ENCODE peak calls at places on chromosomes 16 and 17, in six cellular contexts. K is WTC11, G is A549, B is H1, Z is endothelial cell of umbilical vein, U is HepG2. T is an unnamed sample.

GRCh38 chr17:350706-351435 is 1.7 kb downstream of the RPH3AL start:
- DNase-seq in K (no peak), G (peak), B (no peak), Z (peak), U (peak), T (no peak)

GRCh38 chr16:17843905-17844304 is 373.1 kb upstream of the XYLT1 start:
- DNase-seq in K (no peak), G (no peak), B (no peak), Z (no peak), U (no peak), T (no peak)

GRCh38 chr16:4915226-4915761 is 21.7 kb downstream of the PPL start:
- DNase-seq in K (no peak), G (no peak), B (no peak), Z (no peak), U (peak), T (no peak)

GRCh38 chr17:82963104-82963950 is 116.1 kb upstream of the METRNL start:
- DNase-seq in K (peak), G (no peak), B (peak), Z (peak), U (no peak), T (no peak)

GRCh38 chr16:80725566-80726162 is 78.7 kb downstream of the CDYL2 start:
- DNase-seq in K (no peak), G (no peak), B (no peak), Z (no peak), U (no peak), T (no peak)

GRCh38 chr17:55743103-55743679 is 7.7 kb upstream of the PCTP start:
- DNase-seq in K (no peak), G (peak), B (no peak), Z (peak), U (peak), T (peak)

GRCh38 chr17:74840989-74841666 is 18.6 kb downstream of the GRIN2C start:
- DNase-seq in K (no peak), G (no peak), B (no peak), Z (no peak), U (peak), T (peak)

GRCh38 chr17:82164853-82165252 is 47.8 kb downstream of the CCDC57 start:
- DNase-seq in K (no peak), G (no peak), B (no peak), Z (no peak), U (no peak), T (no peak)

GRCh38 chr16:19879241-19879792 is 5.3 kb downstream of the GPRC5B start:
- DNase-seq in K (peak), G (no peak), B (peak), Z (no peak), U (peak), T (no peak)

GRCh38 chr16:58377932-58378331 is 14.3 kb upstream of the GINS3 start:
- DNase-seq in K (no peak), G (no peak), B (no peak), Z (peak), U (no peak), T (no peak)

GRCh38 chr17:79699386-79700036 is 31.2 kb upstream of the ENPP7 start:
- DNase-seq in K (peak), G (no peak), B (no peak), Z (no peak), U (no peak), T (no peak)

GRCh38 chr17:50649042-50649908 is 14.6 kb downstream of the ABCC3 start:
- DNase-seq in K (no peak), G (no peak), B (no peak), Z (no peak), U (no peak), T (no peak)

GRCh38 chr16:66933776-66934137 is 445 bp downstream of the CIAO2B start:
- DNase-seq in K (no peak), G (peak), B (no peak), Z (no peak), U (no peak), T (peak)

GRCh38 chr16:57899771-57900661 is 70.9 kb downstream of the CNGB1 start:
- DNase-seq in K (peak), G (peak), B (peak), Z (peak), U (peak), T (peak)

GRCh38 chr16:67150058-67150832 is 553 bp downstream of the B3GNT9 start:
- DNase-seq in K (peak), G (peak), B (peak), Z (peak), U (no peak), T (peak)

GRCh38 chr16:52474679-52475078 is 72.3 kb downstream of the TOX3 start:
- DNase-seq in K (no peak), G (no peak), B (no peak), Z (no peak), U (no peak), T (no peak)

GRCh38 chr16:10965440-10966039 is 21.2 kb downstream of the CLEC16A start:
- DNase-seq in K (no peak), G (no peak), B (no peak), Z (no peak), U (no peak), T (no peak)

GRCh38 chr17:43025766-43026537 is 921 bp downstream of the RND2 start:
- DNase-seq in K (no peak), G (no peak), B (no peak), Z (no peak), U (no peak), T (peak)

DNA sequence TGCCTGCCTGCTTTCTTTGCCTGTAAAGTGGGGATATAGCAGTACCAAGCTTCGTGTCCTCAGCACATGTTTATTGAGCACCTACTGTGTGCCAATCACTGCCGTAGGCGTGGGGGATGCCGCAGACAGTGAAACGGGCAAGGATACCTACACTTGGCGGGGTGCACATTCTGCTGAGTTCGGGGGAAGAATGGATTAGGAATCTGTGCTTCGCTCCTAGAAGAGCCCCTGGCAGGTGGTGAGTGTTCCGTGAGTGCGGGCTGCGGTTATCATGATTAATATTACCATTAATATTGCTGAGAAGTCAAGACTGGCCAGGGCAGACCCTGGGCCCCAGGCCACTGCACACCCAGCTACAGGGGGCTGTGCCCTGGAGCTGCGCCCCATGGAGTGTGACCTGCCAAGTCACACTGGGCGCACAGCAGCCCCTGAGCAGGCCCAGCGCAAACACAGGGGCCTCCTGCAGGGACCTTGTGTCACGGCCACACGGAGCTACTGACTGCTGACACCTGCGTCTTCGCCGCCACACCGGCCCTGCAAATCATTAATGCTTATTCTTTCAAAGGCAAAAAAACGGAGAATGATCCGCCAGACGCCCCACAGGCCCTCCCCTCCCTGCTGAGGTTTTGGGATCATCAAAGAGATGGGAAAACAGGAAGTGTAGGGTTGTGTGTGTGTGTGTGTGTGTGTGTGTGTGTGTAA is 213.4 kb upstream of the GSE1 start:
- DNase-seq in K (peak), G (no peak), B (peak), Z (no peak), U (no peak), T (no peak)
- TF ChIP-seq JUN in K (no peak), G (no peak), B (no peak), Z (no peak), U (no peak), T (no peak)

GRCh38 chr17:2158011-2158410 is 103.1 kb downstream of the HIC1 start:
- DNase-seq in K (no peak), G (no peak), B (no peak), Z (no peak), U (peak), T (no peak)
- TF ChIP-seq JUN in K (no peak), G (no peak), B (no peak), Z (no peak), U (no peak), T (no peak)

DNA sequence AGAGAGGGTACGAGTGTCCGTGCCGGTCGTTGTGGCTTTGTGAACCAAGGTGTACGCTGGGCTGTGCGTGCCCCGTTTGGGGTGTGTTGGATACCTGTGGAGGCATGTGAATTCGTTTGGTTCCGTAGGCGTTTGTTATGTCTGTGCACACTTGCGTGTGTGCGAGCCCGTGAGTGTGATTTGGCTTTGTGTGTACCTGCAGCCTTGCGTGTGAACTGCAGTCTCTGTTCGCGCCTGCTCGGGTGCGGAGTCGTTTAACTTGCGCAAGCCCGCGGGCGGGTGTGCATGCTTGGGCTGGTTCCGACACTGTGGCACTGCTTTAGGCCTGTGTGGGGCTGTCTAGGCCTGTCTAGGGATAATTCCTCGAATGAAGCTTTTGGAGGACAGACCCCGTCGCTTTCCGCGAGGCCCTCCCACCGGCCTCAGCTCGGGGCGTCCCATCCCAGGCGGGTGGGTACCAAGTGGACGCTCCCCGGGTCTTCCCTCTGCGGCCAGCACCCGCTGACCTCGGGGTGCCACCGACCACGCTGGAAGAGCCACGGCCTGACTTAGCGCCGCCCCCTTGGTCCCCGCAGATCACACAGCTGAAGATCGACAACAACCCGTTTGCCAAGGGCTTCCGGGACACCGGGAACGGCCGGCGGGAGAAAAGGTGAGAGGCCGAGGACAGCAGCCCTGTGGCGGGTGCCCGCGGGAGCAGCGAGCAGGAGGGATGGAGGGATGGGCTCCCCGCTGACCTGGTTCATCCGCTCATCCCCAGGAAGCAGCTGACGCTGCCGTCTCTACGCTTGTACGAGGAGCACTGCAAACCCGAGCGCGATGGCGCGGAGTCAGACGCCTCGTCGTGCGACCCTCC is 4.4 kb downstream of the TBX2 start:
- DNase-seq in K (no peak), G (no peak), B (peak), Z (no peak), U (no peak), T (no peak)
- TF ChIP-seq JUN in K (no peak), G (no peak), B (no peak), Z (no peak), U (no peak), T (no peak)

GRCh38 chr16:1615761-1616160 is 3.6 kb downstream of the CRAMP1 start:
- DNase-seq in K (no peak), G (no peak), B (no peak), Z (peak), U (no peak), T (no peak)

GRCh38 chr16:1613728-1614225 is 1.6 kb downstream of the CRAMP1 start:
- DNase-seq in K (peak), G (no peak), B (no peak), Z (no peak), U (no peak), T (peak)

GRCh38 chr16:1613240-1613639 is 1.1 kb downstream of the CRAMP1 start:
- DNase-seq in K (no peak), G (no peak), B (no peak), Z (peak), U (no peak), T (no peak)

GRCh38 chr16:1612320-1613111 is at the start of gene CRAMP1:
- DNase-seq in K (peak), G (peak), B (no peak), Z (peak), U (no peak), T (peak)

GRCh38 chr16:1614226-1615102 is 2.3 kb downstream of the CRAMP1 start:
- DNase-seq in K (peak), G (peak), B (peak), Z (peak), U (no peak), T (peak)
- TF ChIP-seq JUN in K (no peak), G (no peak), B (no peak), Z (no peak), U (no peak), T (no peak)

DNA sequence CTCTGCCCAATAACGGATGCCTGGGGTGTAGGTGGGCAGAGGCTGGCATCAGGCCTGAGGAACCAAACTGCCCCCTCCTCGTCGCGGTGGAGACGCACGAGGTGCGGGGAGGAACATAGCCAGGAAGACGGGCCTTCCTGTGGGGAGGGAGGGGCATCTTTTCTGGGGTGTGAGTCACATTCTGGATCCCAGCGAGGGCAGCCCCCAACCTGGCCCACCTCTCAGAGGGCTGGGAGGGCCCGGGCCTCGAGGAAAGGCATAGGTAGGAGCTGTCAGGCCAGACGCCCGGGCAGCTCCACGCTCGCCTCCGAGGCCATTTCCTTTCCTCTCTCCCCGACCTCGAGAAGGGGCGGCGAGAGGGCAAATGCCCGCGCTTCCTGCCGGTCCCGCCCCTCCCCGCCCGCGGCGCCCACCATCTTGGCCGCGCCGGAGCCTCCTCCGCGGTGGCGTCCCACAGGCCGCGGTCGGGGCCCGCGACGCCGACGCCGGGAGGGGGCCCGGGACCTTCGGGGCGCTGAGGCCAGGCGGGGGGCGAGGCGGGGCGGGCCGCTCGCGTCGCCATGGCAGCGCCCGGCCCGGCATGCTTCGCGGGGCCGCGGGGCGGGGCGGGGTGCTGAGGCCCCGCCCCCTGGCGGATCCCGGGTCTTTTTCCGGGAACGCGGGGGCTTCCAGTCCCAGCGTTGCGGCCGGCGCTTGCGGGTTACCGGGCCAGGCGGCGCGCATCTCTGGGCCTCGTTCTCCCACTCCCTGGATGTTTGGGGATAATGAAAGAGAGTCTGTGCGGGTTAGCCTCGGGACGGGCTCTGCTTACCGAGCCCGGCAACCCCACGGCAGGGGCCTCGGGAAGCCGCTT is 13.2 kb downstream of the RAI1 start:
- DNase-seq in K (peak), G (peak), B (peak), Z (peak), U (peak), T (peak)
- TF ChIP-seq JUN in K (no peak), G (peak), B (no peak), Z (no peak), U (no peak), T (no peak)

DNA sequence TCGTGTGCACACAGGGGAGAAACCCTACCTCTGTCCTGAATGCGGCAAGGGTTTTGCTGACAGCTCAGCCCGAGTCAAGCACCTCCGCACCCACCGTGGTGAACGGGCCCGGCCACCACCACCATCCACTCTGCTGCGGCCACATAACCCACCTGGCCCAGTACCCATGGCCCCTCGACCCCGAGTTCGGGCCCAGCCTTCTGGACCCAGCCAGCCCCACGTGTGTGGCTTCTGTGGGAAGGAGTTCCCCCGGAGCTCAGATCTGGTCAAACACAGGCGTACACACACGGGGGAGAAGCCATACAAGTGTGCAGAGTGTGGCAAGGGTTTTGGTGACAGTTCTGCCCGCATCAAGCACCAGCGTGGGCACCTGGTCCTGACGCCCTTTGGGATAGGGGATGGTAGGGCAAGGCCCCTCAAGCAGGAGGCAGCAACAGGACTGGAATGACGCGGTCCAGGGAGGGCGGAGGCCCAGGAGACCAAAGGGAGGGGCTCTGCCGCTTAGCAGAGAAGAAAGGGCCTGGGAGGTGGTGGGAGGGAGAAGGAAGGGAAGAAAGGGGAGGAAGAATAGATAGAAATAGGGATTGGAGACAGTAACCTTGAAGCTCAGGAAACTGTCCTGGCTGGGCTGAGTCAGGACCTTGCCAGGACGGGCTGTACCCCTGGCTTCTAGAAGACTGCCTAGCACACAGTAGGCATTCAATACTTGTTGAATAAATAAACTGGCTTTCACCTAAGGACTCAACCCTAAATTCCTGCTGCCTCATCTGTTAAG is 3.6 kb downstream of the ZNF48 start:
- DNase-seq in K (no peak), G (no peak), B (peak), Z (no peak), U (no peak), T (no peak)
- TF ChIP-seq JUN in K (no peak), G (no peak), B (no peak), Z (no peak), U (no peak), T (no peak)

T was measured in K562.